ENCODE peak calls at places on chromosomes 6 and 20, in ten cellular contexts. X is stimulated activated CD4-positive, alpha-beta T cell treated with anti-CD3 and anti-CD28 coated beads, Interleukin-1b, Interleukin-23, amount 100 ng/mL, for 4 hours; T is KBM-7; G is mucosa of descending colon; K is mesenchymal stem cell; M is NCI-H774; E is T-helper 9 cell; R is LoVo; W is stimulated activated CD8-positive, alpha-beta memory T cell treated with anti-CD3 and anti-CD28 coated beads, Interleukin-4, amount 100 ng/mL, for 24 hours; D is breast epithelium. B is an unnamed sample.
A peak's percentile ranks its signal among the peaks of the same experiment; 100 is the strongest.

GRCh38 chr6:135280375-135281136 is 99.4 kb downstream of the MYB start:
- DNase-seq in R (no peak), W (no peak), K (peak; percentile 84), T (peak; percentile 95), G (no peak), X (no peak), M (no peak), E (no peak), D (no peak), B (no peak)

GRCh38 chr6:47343631-47344421 is 34.1 kb upstream of the TNFRSF21 start:
- DNase-seq in D (no peak), X (no peak), M (peak; percentile 36), T (no peak), R (peak; percentile 9), K (no peak), W (no peak), G (peak; percentile 74), E (no peak), B (no peak)

GRCh38 chr6:63410435-63411426 is 90.9 kb upstream of the LGSN start:
- DNase-seq in K (no peak), D (no peak), M (no peak), E (no peak), G (peak; percentile 23), R (no peak), W (no peak), T (no peak), X (no peak), B (no peak)

GRCh38 chr6:76351275-76351674 is 278.8 kb upstream of the IMPG1 start:
- DNase-seq in G (no peak), W (no peak), X (no peak), D (no peak), K (no peak), E (no peak), M (no peak), T (peak; percentile 5), R (peak; percentile 6), B (no peak)

GRCh38 chr20:57505991-57506390 is 18.9 kb downstream of the CTCFL start:
- DNase-seq in X (no peak), R (no peak), K (no peak), M (peak; percentile 64), T (no peak), E (no peak), D (no peak), W (no peak), G (no peak), B (no peak)

GRCh38 chr20:2521369-2522305 is 12.9 kb upstream of the ZNF343 start:
- DNase-seq in R (peak; percentile 34), E (peak; percentile 41), D (no peak), T (peak; percentile 60), K (peak; percentile 56), M (peak; percentile 2), W (no peak), G (peak; percentile 65), X (peak; percentile 32), B (no peak)

GRCh38 chr6:42166444-42167141 is 6.6 kb upstream of the GUCA1A start:
- DNase-seq in W (peak; percentile 67), M (peak; percentile 81), X (peak; percentile 82), R (peak; percentile 77), D (peak; percentile 24), G (peak; percentile 86), K (peak; percentile 72), E (peak; percentile 79), T (peak; percentile 89), B (peak; percentile 74)

GRCh38 chr20:11591965-11592364 is 325.7 kb upstream of the BTBD3 start:
- DNase-seq in X (no peak), M (no peak), K (no peak), T (no peak), E (no peak), W (no peak), D (no peak), G (no peak), R (no peak), B (no peak)

GRCh38 chr6:130420911-130421310 is 55.1 kb downstream of the TMEM200A start:
- DNase-seq in W (no peak), G (no peak), D (no peak), T (no peak), E (no peak), K (no peak), R (no peak), X (no peak), M (no peak), B (no peak)

GRCh38 chr20:48364688-48365421 is 462.9 kb downstream of the PREX1 start:
- DNase-seq in R (no peak), E (no peak), T (no peak), D (no peak), M (no peak), X (no peak), K (no peak), G (no peak), W (no peak), B (peak; percentile 34)

GRCh38 chr6:69985180-69985579 is 118.8 kb downstream of the COL19A1 start:
- DNase-seq in X (no peak), M (no peak), K (peak; percentile 45), D (no peak), E (no peak), R (no peak), G (no peak), W (no peak), T (no peak), B (no peak)

GRCh38 chr6:116564296-116564695 is 7.0 kb upstream of the RWDD1 start:
- DNase-seq in G (no peak), R (no peak), M (no peak), E (no peak), X (no peak), T (no peak), K (no peak), W (no peak), D (no peak), B (no peak)

GRCh38 chr6:135522975-135523692 is 25.6 kb upstream of the AHI1 start:
- DNase-seq in W (no peak), E (no peak), R (peak; percentile 16), X (no peak), T (no peak), G (no peak), M (peak; percentile 58), K (peak; percentile 88), D (no peak), B (no peak)

GRCh38 chr6:135832186-135832585 is 19.3 kb upstream of the PDE7B start:
- DNase-seq in G (no peak), X (no peak), M (no peak), W (no peak), R (no peak), K (no peak), D (no peak), T (no peak), E (no peak), B (no peak)

GRCh38 chr6:36222924-36223323 is 26.4 kb downstream of the BRPF3 start:
- DNase-seq in G (peak; percentile 57), X (no peak), W (no peak), T (no peak), E (no peak), D (no peak), K (no peak), R (no peak), M (no peak), B (no peak)

GRCh38 chr6:136647363-136647763 is 97.1 kb upstream of the MAP7 start:
- DNase-seq in K (peak; percentile 90), G (no peak), E (peak; percentile 23), T (no peak), X (peak; percentile 23), W (peak; percentile 4), M (no peak), D (no peak), R (peak; percentile 41), B (no peak)

GRCh38 chr6:130037207-130037811 is 18.9 kb downstream of the L3MBTL3 start:
- DNase-seq in E (no peak), M (no peak), X (no peak), W (no peak), D (no peak), R (peak; percentile 24), T (peak; percentile 47), K (peak; percentile 28), G (no peak), B (no peak)

GRCh38 chr20:62675156-62675871 is 33.0 kb downstream of the SLCO4A1 start:
- DNase-seq in K (no peak), T (no peak), D (no peak), R (no peak), G (no peak), W (no peak), M (no peak), X (no peak), E (no peak), B (no peak)

GRCh38 chr6:3518356-3518841 is 61.5 kb upstream of the SLC22A23 start:
- DNase-seq in K (peak; percentile 76), M (no peak), R (peak; percentile 83), T (no peak), X (no peak), E (no peak), W (no peak), D (peak; percentile 78), G (peak; percentile 45), B (no peak)

B was measured in GM12892.